ENCODE peak calls at places on chromosomes 1 and 21, in six cellular contexts. One of them, this sample, is unnamed.

GRCh38 chr1:65002508-65003315 is 36.4 kb upstream of the JAK1 start:
- DNase-seq in activated T-cell treated with anti-CD3 and anti-CD28 coated beads, Interleukin-2, amount 50 U/mL, for 72 hours: peak; percentile 69
- DNase-seq in stimulated activated effector memory CD8-positive, alpha-beta T cell treated with anti-CD3 and anti-CD28 coated beads, Interleukin-12 subunit alpha, Interleukin-12 subunit beta, amount 100 ng/mL, for 72 hours: peak; percentile 61
- DNase-seq in IMR-90: peak; percentile 79
- DNase-seq in kidney tubule cell: peak; percentile 81
- DNase-seq in NB4: peak; percentile 66
- DNase-seq in this sample: no peak

GRCh38 chr1:184287001-184287400 is 99.8 kb upstream of the C1orf21 start:
- DNase-seq in activated T-cell treated with anti-CD3 and anti-CD28 coated beads, Interleukin-2, amount 50 U/mL, for 72 hours: no peak
- DNase-seq in stimulated activated effector memory CD8-positive, alpha-beta T cell treated with anti-CD3 and anti-CD28 coated beads, Interleukin-12 subunit alpha, Interleukin-12 subunit beta, amount 100 ng/mL, for 72 hours: no peak
- DNase-seq in IMR-90: peak; percentile 48
- DNase-seq in kidney tubule cell: no peak
- DNase-seq in NB4: peak; percentile 2
- DNase-seq in this sample: no peak

GRCh38 chr1:165047985-165048384 is 308.5 kb downstream of the LMX1A start:
- DNase-seq in activated T-cell treated with anti-CD3 and anti-CD28 coated beads, Interleukin-2, amount 50 U/mL, for 72 hours: no peak
- DNase-seq in stimulated activated effector memory CD8-positive, alpha-beta T cell treated with anti-CD3 and anti-CD28 coated beads, Interleukin-12 subunit alpha, Interleukin-12 subunit beta, amount 100 ng/mL, for 72 hours: no peak
- DNase-seq in IMR-90: no peak
- DNase-seq in kidney tubule cell: no peak
- DNase-seq in NB4: peak; percentile 1
- DNase-seq in this sample: no peak

GRCh38 chr1:245578751-245579150 is 424.0 kb downstream of the KIF26B start:
- DNase-seq in activated T-cell treated with anti-CD3 and anti-CD28 coated beads, Interleukin-2, amount 50 U/mL, for 72 hours: no peak
- DNase-seq in stimulated activated effector memory CD8-positive, alpha-beta T cell treated with anti-CD3 and anti-CD28 coated beads, Interleukin-12 subunit alpha, Interleukin-12 subunit beta, amount 100 ng/mL, for 72 hours: no peak
- DNase-seq in IMR-90: no peak
- DNase-seq in kidney tubule cell: no peak
- DNase-seq in NB4: no peak
- DNase-seq in this sample: no peak

GRCh38 chr1:56825436-56825835 is 6.2 kb upstream of the FYB2 start:
- DNase-seq in activated T-cell treated with anti-CD3 and anti-CD28 coated beads, Interleukin-2, amount 50 U/mL, for 72 hours: no peak
- DNase-seq in stimulated activated effector memory CD8-positive, alpha-beta T cell treated with anti-CD3 and anti-CD28 coated beads, Interleukin-12 subunit alpha, Interleukin-12 subunit beta, amount 100 ng/mL, for 72 hours: no peak
- DNase-seq in IMR-90: peak; percentile 21
- DNase-seq in kidney tubule cell: no peak
- DNase-seq in NB4: no peak
- DNase-seq in this sample: no peak

GRCh38 chr1:154871374-154871773 is 1.3 kb upstream of the KCNN3 start:
- DNase-seq in activated T-cell treated with anti-CD3 and anti-CD28 coated beads, Interleukin-2, amount 50 U/mL, for 72 hours: no peak
- DNase-seq in stimulated activated effector memory CD8-positive, alpha-beta T cell treated with anti-CD3 and anti-CD28 coated beads, Interleukin-12 subunit alpha, Interleukin-12 subunit beta, amount 100 ng/mL, for 72 hours: no peak
- DNase-seq in IMR-90: no peak
- DNase-seq in kidney tubule cell: peak; percentile 76
- DNase-seq in NB4: no peak
- DNase-seq in this sample: no peak

GRCh38 chr1:116164056-116164889 is 53.1 kb downstream of the MAB21L3 start:
- DNase-seq in activated T-cell treated with anti-CD3 and anti-CD28 coated beads, Interleukin-2, amount 50 U/mL, for 72 hours: no peak
- DNase-seq in stimulated activated effector memory CD8-positive, alpha-beta T cell treated with anti-CD3 and anti-CD28 coated beads, Interleukin-12 subunit alpha, Interleukin-12 subunit beta, amount 100 ng/mL, for 72 hours: no peak
- DNase-seq in IMR-90: no peak
- DNase-seq in kidney tubule cell: no peak
- DNase-seq in NB4: no peak
- DNase-seq in this sample: no peak

GRCh38 chr21:45562965-45563364 is 20.7 kb upstream of the SLC19A1 start:
- DNase-seq in activated T-cell treated with anti-CD3 and anti-CD28 coated beads, Interleukin-2, amount 50 U/mL, for 72 hours: no peak
- DNase-seq in stimulated activated effector memory CD8-positive, alpha-beta T cell treated with anti-CD3 and anti-CD28 coated beads, Interleukin-12 subunit alpha, Interleukin-12 subunit beta, amount 100 ng/mL, for 72 hours: no peak
- DNase-seq in IMR-90: peak; percentile 25
- DNase-seq in kidney tubule cell: no peak
- DNase-seq in NB4: no peak
- DNase-seq in this sample: no peak

GRCh38 chr1:82366694-82367093 is 566.0 kb downstream of the ADGRL2 start:
- DNase-seq in activated T-cell treated with anti-CD3 and anti-CD28 coated beads, Interleukin-2, amount 50 U/mL, for 72 hours: no peak
- DNase-seq in stimulated activated effector memory CD8-positive, alpha-beta T cell treated with anti-CD3 and anti-CD28 coated beads, Interleukin-12 subunit alpha, Interleukin-12 subunit beta, amount 100 ng/mL, for 72 hours: no peak
- DNase-seq in IMR-90: no peak
- DNase-seq in kidney tubule cell: peak; percentile 20
- DNase-seq in NB4: no peak
- DNase-seq in this sample: no peak

GRCh38 chr1:164712131-164713031 is 153.4 kb downstream of the PBX1 start:
- DNase-seq in activated T-cell treated with anti-CD3 and anti-CD28 coated beads, Interleukin-2, amount 50 U/mL, for 72 hours: no peak
- DNase-seq in stimulated activated effector memory CD8-positive, alpha-beta T cell treated with anti-CD3 and anti-CD28 coated beads, Interleukin-12 subunit alpha, Interleukin-12 subunit beta, amount 100 ng/mL, for 72 hours: no peak
- DNase-seq in IMR-90: peak; percentile 27
- DNase-seq in kidney tubule cell: no peak
- DNase-seq in NB4: no peak
- DNase-seq in this sample: peak; percentile 66

GRCh38 chr1:185632659-185633428 is 101.3 kb upstream of the HMCN1 start:
- DNase-seq in activated T-cell treated with anti-CD3 and anti-CD28 coated beads, Interleukin-2, amount 50 U/mL, for 72 hours: no peak
- DNase-seq in stimulated activated effector memory CD8-positive, alpha-beta T cell treated with anti-CD3 and anti-CD28 coated beads, Interleukin-12 subunit alpha, Interleukin-12 subunit beta, amount 100 ng/mL, for 72 hours: no peak
- DNase-seq in IMR-90: peak; percentile 34
- DNase-seq in kidney tubule cell: no peak
- DNase-seq in NB4: peak; percentile 89
- DNase-seq in this sample: no peak

GRCh38 chr1:12674358-12674757 is 30.5 kb downstream of the AADACL4 start:
- DNase-seq in activated T-cell treated with anti-CD3 and anti-CD28 coated beads, Interleukin-2, amount 50 U/mL, for 72 hours: no peak
- DNase-seq in stimulated activated effector memory CD8-positive, alpha-beta T cell treated with anti-CD3 and anti-CD28 coated beads, Interleukin-12 subunit alpha, Interleukin-12 subunit beta, amount 100 ng/mL, for 72 hours: no peak
- DNase-seq in IMR-90: no peak
- DNase-seq in kidney tubule cell: no peak
- DNase-seq in NB4: no peak
- DNase-seq in this sample: no peak

This sample was measured in NCI-H524 treated with DMSO at 0.1 percent for 48 hours.